ENCODE peak calls at places on chromosomes 11 and 22, in four cellular contexts. W is HCT116, J is K562, D is HepG2. B is an unnamed sample.

GRCh38 chr11:59102259-59102765 is 4.7 kb upstream of the FAM111B start:
- DNase-seq in W (no peak), J (peak), D (no peak), B (peak)

GRCh38 chr11:78192911-78193341 is 4.2 kb downstream of the USP35 start:
- DNase-seq in D (no peak), J (no peak), W (no peak), B (no peak)

GRCh38 chr11:14577835-14578529 is 57.8 kb upstream of the PSMA1 start:
- DNase-seq in J (no peak), W (no peak), D (no peak), B (no peak)

GRCh38 chr11:8807544-8808225 is 103.3 kb upstream of the AKIP1 start:
- DNase-seq in D (no peak), W (no peak), J (no peak), B (no peak)

GRCh38 chr22:29975494-29975893 is 92.5 kb downstream of the MTMR3 start:
- DNase-seq in W (no peak), D (no peak), J (no peak), B (no peak)

GRCh38 chr11:134401825-134402809 is 9.9 kb downstream of the B3GAT1 start:
- DNase-seq in W (no peak), D (no peak), J (no peak), B (no peak)

GRCh38 chr11:61963282-61964057 is 4.0 kb downstream of the FTH1 start:
- DNase-seq in W (no peak), D (no peak), J (no peak), B (no peak)

GRCh38 chr22:35894937-35895708 is 133.5 kb downstream of the RBFOX2 start:
- DNase-seq in D (no peak), W (no peak), J (no peak), B (no peak)

GRCh38 chr11:11163256-11163655 is 189.8 kb downstream of the CSNK2A3 start:
- DNase-seq in W (peak), J (peak), D (peak), B (no peak)

GRCh38 chr11:63918576-63919171 is 1.7 kb upstream of the RCOR2 start:
- DNase-seq in W (no peak), D (no peak), J (peak), B (no peak)

GRCh38 chr22:36238348-36239149 is 778 bp downstream of the APOL2 start:
- DNase-seq in W (no peak), D (no peak), J (peak), B (no peak)

GRCh38 chr11:15929371-15929801 is 427.0 kb downstream of the SOX6 start:
- DNase-seq in W (no peak), J (no peak), D (no peak), B (no peak)

GRCh38 chr22:35314161-35314942 is 14.7 kb downstream of the TOM1 start:
- DNase-seq in D (no peak), W (no peak), J (no peak), B (no peak)

GRCh38 chr11:75720639-75721038 is 3.0 kb downstream of the MOGAT2 start:
- DNase-seq in J (no peak), W (no peak), D (no peak), B (no peak)

GRCh38 chr22:20055144-20055543 is 24.9 kb upstream of the DGCR8 start:
- DNase-seq in J (no peak), D (no peak), W (no peak), B (no peak)

GRCh38 chr11:66278396-66279091 is 569 bp downstream of the CNIH2 start:
- DNase-seq in W (no peak), D (no peak), J (peak), B (no peak)

DNA sequence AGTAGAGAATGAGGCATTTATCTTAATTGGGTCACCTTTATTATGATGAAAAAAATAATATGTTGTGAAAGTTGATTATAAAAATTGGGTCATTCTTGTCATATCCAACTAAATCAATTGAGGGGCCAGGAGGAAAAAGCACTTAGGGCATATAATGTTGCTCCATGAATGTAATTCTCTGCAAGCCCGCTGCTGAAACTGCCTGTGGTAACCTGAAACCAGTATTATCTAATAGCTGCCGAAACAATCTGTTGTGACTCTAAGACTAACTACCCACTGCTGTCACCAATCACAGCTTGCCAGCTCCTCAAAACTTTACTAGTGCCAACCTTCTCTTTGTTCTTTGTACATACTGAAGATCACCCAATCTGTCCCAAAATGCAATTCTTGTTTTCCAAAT is 115.8 kb downstream of the ATG16L2 start:
- DNase-seq in J (no peak), D (no peak), W (no peak), B (no peak)
- TF ChIP-seq SIN3A in J (no peak), D (no peak), W (no peak), B (no peak)

DNA sequence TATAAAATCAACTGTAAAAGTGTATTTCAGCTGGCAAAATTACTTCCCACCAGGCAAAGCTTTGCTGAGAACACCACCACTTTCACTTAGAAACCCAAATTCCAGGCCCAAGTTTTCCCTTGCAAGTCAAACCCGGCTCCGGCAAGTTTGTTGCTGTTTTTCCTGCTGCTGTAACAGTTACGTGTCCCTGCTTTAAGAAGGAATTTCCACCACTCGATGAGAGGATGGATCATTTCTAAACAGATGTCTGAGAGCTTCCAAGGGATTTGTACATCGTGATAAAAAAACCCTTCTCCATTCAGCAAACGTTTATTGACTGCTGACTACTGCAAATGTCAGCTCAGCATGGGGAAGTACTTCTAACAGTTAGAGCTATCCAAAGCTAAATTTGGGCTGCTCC is 19.7 kb downstream of the P2RX3 start:
- DNase-seq in D (no peak), W (no peak), J (no peak), B (no peak)
- TF ChIP-seq TCF7L2 in D (no peak), W (no peak), J (no peak), B (no peak)

GRCh38 chr11:112753706-112754105 is 207.5 kb upstream of the NCAM1 start:
- DNase-seq in D (no peak), J (no peak), W (no peak), B (no peak)
- TF ChIP-seq CTCF in D (no peak), J (no peak), W (no peak), B (no peak)

GRCh38 chr11:117923773-117924172 is 5.4 kb downstream of the TMPRSS13 start:
- DNase-seq in D (no peak), J (no peak), W (no peak), B (no peak)
- TF ChIP-seq SIN3A in D (no peak), J (no peak), W (no peak), B (no peak)